ENCODE peak calls at places on chromosomes 11 and 22, in six cellular contexts. One of them, this sample, is unnamed.

GRCh38 chr11:19595840-19596751 is 116.5 kb upstream of the NAV2 start:
- DNase-seq in T-cell: no peak
- DNase-seq in foreskin fibroblast: peak
- DNase-seq in T-helper 2 cell: no peak
- DNase-seq in RKO: no peak
- DNase-seq in GOT3: peak
- DNase-seq in this sample: no peak

GRCh38 chr22:24271406-24271760 is 752 bp downstream of the SPECC1L start:
- DNase-seq in T-helper 2 cell: no peak
- DNase-seq in foreskin fibroblast: peak
- DNase-seq in RKO: peak
- DNase-seq in T-cell: no peak
- DNase-seq in GOT3: no peak
- DNase-seq in this sample: no peak

GRCh38 chr22:37639771-37640590 is 512 bp downstream of the SH3BP1 start:
- DNase-seq in foreskin fibroblast: no peak
- DNase-seq in GOT3: no peak
- DNase-seq in T-cell: no peak
- DNase-seq in RKO: no peak
- DNase-seq in T-helper 2 cell: no peak
- DNase-seq in this sample: no peak

GRCh38 chr11:17352925-17353227 is 1.3 kb downstream of the NCR3LG1 start:
- DNase-seq in GOT3: no peak
- DNase-seq in T-cell: peak
- DNase-seq in RKO: peak
- DNase-seq in T-helper 2 cell: peak
- DNase-seq in foreskin fibroblast: peak
- DNase-seq in this sample: no peak

GRCh38 chr22:39012525-39013516 is 1.2 kb upstream of the APOBEC3C start:
- DNase-seq in RKO: no peak
- DNase-seq in T-helper 2 cell: no peak
- DNase-seq in foreskin fibroblast: peak
- DNase-seq in GOT3: no peak
- DNase-seq in T-cell: no peak
- DNase-seq in this sample: no peak

GRCh38 chr11:128244896-128245295 is 342.5 kb downstream of the ETS1 start:
- DNase-seq in T-helper 2 cell: no peak
- DNase-seq in GOT3: no peak
- DNase-seq in RKO: no peak
- DNase-seq in foreskin fibroblast: peak
- DNase-seq in T-cell: no peak
- DNase-seq in this sample: no peak

GRCh38 chr11:969651-970205 is 44.1 kb downstream of the AP2A2 start:
- DNase-seq in T-helper 2 cell: no peak
- DNase-seq in RKO: no peak
- DNase-seq in GOT3: no peak
- DNase-seq in T-cell: no peak
- DNase-seq in foreskin fibroblast: no peak
- DNase-seq in this sample: no peak

GRCh38 chr11:68841718-68842426 is at the start of gene CPT1A:
- DNase-seq in GOT3: no peak
- DNase-seq in foreskin fibroblast: peak
- DNase-seq in T-cell: peak
- DNase-seq in RKO: peak
- DNase-seq in T-helper 2 cell: peak
- DNase-seq in this sample: no peak

GRCh38 chr11:94849836-94850235 is 81.7 kb downstream of the AMOTL1 start:
- DNase-seq in T-helper 2 cell: no peak
- DNase-seq in GOT3: no peak
- DNase-seq in RKO: no peak
- DNase-seq in foreskin fibroblast: peak
- DNase-seq in T-cell: no peak
- DNase-seq in this sample: no peak

GRCh38 chr22:36405671-36406070 is 17.9 kb upstream of the MYH9 start:
- DNase-seq in T-cell: peak
- DNase-seq in GOT3: no peak
- DNase-seq in T-helper 2 cell: peak
- DNase-seq in foreskin fibroblast: peak
- DNase-seq in RKO: no peak
- DNase-seq in this sample: no peak

GRCh38 chr11:92866679-92867282 is 102.7 kb upstream of the MTNR1B start:
- DNase-seq in foreskin fibroblast: no peak
- DNase-seq in T-cell: no peak
- DNase-seq in T-helper 2 cell: no peak
- DNase-seq in RKO: no peak
- DNase-seq in GOT3: no peak
- DNase-seq in this sample: no peak

GRCh38 chr22:38455530-38456271 is 702 bp upstream of the KCNJ4 start:
- DNase-seq in foreskin fibroblast: peak
- DNase-seq in RKO: no peak
- DNase-seq in T-helper 2 cell: no peak
- DNase-seq in GOT3: no peak
- DNase-seq in T-cell: no peak
- DNase-seq in this sample: no peak

GRCh38 chr22:44634426-44635321 is 67.3 kb upstream of the PRR5 start:
- DNase-seq in RKO: no peak
- DNase-seq in T-helper 2 cell: no peak
- DNase-seq in GOT3: no peak
- DNase-seq in foreskin fibroblast: no peak
- DNase-seq in T-cell: no peak
- DNase-seq in this sample: no peak

GRCh38 chr22:29840498-29840897 is 2.4 kb upstream of the ASCC2 start:
- DNase-seq in T-helper 2 cell: no peak
- DNase-seq in foreskin fibroblast: peak
- DNase-seq in T-cell: no peak
- DNase-seq in RKO: no peak
- DNase-seq in GOT3: no peak
- DNase-seq in this sample: no peak

GRCh38 chr11:446886-447285 is 3.2 kb upstream of the PTDSS2 start:
- DNase-seq in foreskin fibroblast: no peak
- DNase-seq in T-helper 2 cell: no peak
- DNase-seq in T-cell: no peak
- DNase-seq in RKO: no peak
- DNase-seq in GOT3: no peak
- DNase-seq in this sample: no peak

GRCh38 chr22:20509344-20510047 is 2.1 kb downstream of the MED15 start:
- DNase-seq in T-cell: peak
- DNase-seq in GOT3: peak
- DNase-seq in T-helper 2 cell: peak
- DNase-seq in RKO: peak
- DNase-seq in foreskin fibroblast: peak
- DNase-seq in this sample: peak

GRCh38 chr11:85791326-85791990 is 19.5 kb downstream of the SYTL2 start:
- DNase-seq in foreskin fibroblast: peak
- DNase-seq in RKO: no peak
- DNase-seq in GOT3: no peak
- DNase-seq in T-cell: no peak
- DNase-seq in T-helper 2 cell: no peak
- DNase-seq in this sample: no peak

GRCh38 chr22:27602390-27602789 is 199.2 kb downstream of the MN1 start:
- DNase-seq in T-cell: no peak
- DNase-seq in T-helper 2 cell: no peak
- DNase-seq in GOT3: no peak
- DNase-seq in foreskin fibroblast: no peak
- DNase-seq in RKO: no peak
- DNase-seq in this sample: no peak

GRCh38 chr22:19143967-19144400 is 467 bp downstream of the ESS2 start:
- DNase-seq in T-cell: peak
- DNase-seq in GOT3: no peak
- DNase-seq in RKO: peak
- DNase-seq in foreskin fibroblast: peak
- DNase-seq in T-helper 2 cell: no peak
- DNase-seq in this sample: no peak

GRCh38 chr11:65506770-65507485 is 8.1 kb downstream of the MALAT1 start:
- DNase-seq in RKO: peak
- DNase-seq in foreskin fibroblast: peak
- DNase-seq in T-helper 2 cell: peak
- DNase-seq in GOT3: no peak
- DNase-seq in T-cell: peak
- DNase-seq in this sample: peak

GRCh38 chr11:123690490-123690889 is 36.1 kb upstream of the SCN3B start:
- DNase-seq in T-helper 2 cell: no peak
- DNase-seq in T-cell: no peak
- DNase-seq in GOT3: no peak
- DNase-seq in foreskin fibroblast: peak
- DNase-seq in RKO: peak
- DNase-seq in this sample: no peak

GRCh38 chr11:96013459-96014213 is 89.7 kb upstream of the MTMR2 start:
- DNase-seq in RKO: no peak
- DNase-seq in GOT3: no peak
- DNase-seq in foreskin fibroblast: no peak
- DNase-seq in T-helper 2 cell: no peak
- DNase-seq in T-cell: peak
- DNase-seq in this sample: no peak

GRCh38 chr11:469684-470667 is 19.9 kb downstream of the PTDSS2 start:
- DNase-seq in RKO: no peak
- DNase-seq in GOT3: no peak
- DNase-seq in T-cell: no peak
- DNase-seq in T-helper 2 cell: no peak
- DNase-seq in foreskin fibroblast: peak
- DNase-seq in this sample: no peak

GRCh38 chr11:65489706-65490310 is 9.0 kb upstream of the MALAT1 start:
- DNase-seq in T-cell: no peak
- DNase-seq in GOT3: no peak
- DNase-seq in foreskin fibroblast: peak
- DNase-seq in RKO: no peak
- DNase-seq in T-helper 2 cell: no peak
- DNase-seq in this sample: no peak

GRCh38 chr11:123390146-123390545 is 39.9 kb upstream of the GRAMD1B start:
- DNase-seq in foreskin fibroblast: no peak
- DNase-seq in T-cell: no peak
- DNase-seq in GOT3: no peak
- DNase-seq in RKO: no peak
- DNase-seq in T-helper 2 cell: no peak
- DNase-seq in this sample: no peak

GRCh38 chr11:46976182-46976854 is 39.8 kb downstream of the CSTPP1 start:
- DNase-seq in foreskin fibroblast: no peak
- DNase-seq in GOT3: no peak
- DNase-seq in T-helper 2 cell: no peak
- DNase-seq in T-cell: no peak
- DNase-seq in RKO: no peak
- DNase-seq in this sample: no peak

GRCh38 chr22:45905924-45906865 is 70.8 kb downstream of the WNT7B start:
- DNase-seq in T-helper 2 cell: no peak
- DNase-seq in RKO: no peak
- DNase-seq in GOT3: peak
- DNase-seq in T-cell: no peak
- DNase-seq in foreskin fibroblast: peak
- DNase-seq in this sample: no peak

GRCh38 chr11:57131080-57131790 is 50.5 kb upstream of the LRRC55 start:
- DNase-seq in GOT3: no peak
- DNase-seq in RKO: no peak
- DNase-seq in foreskin fibroblast: peak
- DNase-seq in T-cell: no peak
- DNase-seq in T-helper 2 cell: no peak
- DNase-seq in this sample: no peak

GRCh38 chr11:5851002-5851401 is 6.5 kb downstream of the OR52E8 start:
- DNase-seq in GOT3: no peak
- DNase-seq in T-helper 2 cell: no peak
- DNase-seq in RKO: no peak
- DNase-seq in T-cell: no peak
- DNase-seq in foreskin fibroblast: no peak
- DNase-seq in this sample: no peak

GRCh38 chr11:113240790-113241189 is 73.6 kb upstream of the TTC12 start:
- DNase-seq in RKO: no peak
- DNase-seq in foreskin fibroblast: no peak
- DNase-seq in GOT3: no peak
- DNase-seq in T-cell: no peak
- DNase-seq in T-helper 2 cell: no peak
- DNase-seq in this sample: no peak

GRCh38 chr11:70882716-70883085 is 369.7 kb downstream of the SHANK2 start:
- DNase-seq in GOT3: no peak
- DNase-seq in T-helper 2 cell: no peak
- DNase-seq in T-cell: no peak
- DNase-seq in foreskin fibroblast: no peak
- DNase-seq in RKO: no peak
- DNase-seq in this sample: no peak

GRCh38 chr11:44893250-44894216 is 57.1 kb downstream of the TP53I11 start:
- DNase-seq in foreskin fibroblast: no peak
- DNase-seq in GOT3: no peak
- DNase-seq in RKO: no peak
- DNase-seq in T-cell: no peak
- DNase-seq in T-helper 2 cell: no peak
- DNase-seq in this sample: no peak

GRCh38 chr11:1574256-1575242 is 2.5 kb upstream of the DUSP8 start:
- DNase-seq in RKO: peak
- DNase-seq in T-helper 2 cell: peak
- DNase-seq in GOT3: no peak
- DNase-seq in foreskin fibroblast: peak
- DNase-seq in T-cell: peak
- DNase-seq in this sample: peak